ENCODE peak calls at places on chromosomes 13 and 19, in nine cellular contexts. B is HCT116; E is spleen; V is cardiac muscle cell; K is NT2/D1; F is kidney epithelial cell; L is heart left ventricle; R is adrenal gland; A is CD8-positive, alpha-beta T cell. D is an unnamed sample.

GRCh38 chr13:23375007-23375971 is 58.2 kb downstream of the SACS start:
- DNase-seq in E (peak; percentile 99), L (peak; percentile 98), B (peak; percentile 77), F (peak; percentile 51), R (peak; percentile 97), V (peak; percentile 96), A (peak; percentile 98), K (peak; percentile 84), D (peak; percentile 56)

GRCh38 chr19:35903550-35904179 is 1.3 kb downstream of the HCST start:
- DNase-seq in L (peak; percentile 80), R (peak; percentile 80), V (peak; percentile 65), K (no peak), F (peak; percentile 49), A (peak; percentile 88), E (peak; percentile 98), B (no peak), D (no peak)

GRCh38 chr13:33262069-33262487 is 23.5 kb downstream of the STARD13 start:
- DNase-seq in B (peak; percentile 66), A (no peak), L (no peak), E (no peak), F (no peak), R (peak; percentile 43), K (no peak), V (no peak), D (no peak)

GRCh38 chr13:27830010-27830409 is 37.7 kb downstream of the GSX1 start:
- DNase-seq in L (peak; percentile 38), R (no peak), A (peak; percentile 55), V (peak; percentile 80), K (no peak), F (no peak), B (peak; percentile 32), E (peak; percentile 92), D (no peak)

GRCh38 chr13:53507741-53508140 is 479.1 kb downstream of the OLFM4 start:
- DNase-seq in V (no peak), F (no peak), R (no peak), K (no peak), E (no peak), A (no peak), B (no peak), L (no peak), D (no peak)

GRCh38 chr13:40920826-40921225 is 98.3 kb downstream of the ELF1 start:
- DNase-seq in L (no peak), F (no peak), A (no peak), B (no peak), V (no peak), K (no peak), R (no peak), E (no peak), D (no peak)

GRCh38 chr13:110984392-110984791 is 69.5 kb upstream of the ANKRD10 start:
- DNase-seq in E (no peak), K (no peak), B (no peak), V (no peak), A (no peak), R (no peak), L (no peak), F (no peak), D (no peak)

GRCh38 chr13:106537521-106537920 is 2.1 kb upstream of the EFNB2 start:
- DNase-seq in L (no peak), K (no peak), R (no peak), E (no peak), V (no peak), F (no peak), B (no peak), A (no peak), D (no peak)

GRCh38 chr13:99310382-99311031 is 3.3 kb upstream of the GPR183 start:
- DNase-seq in B (no peak), A (no peak), E (no peak), K (no peak), F (no peak), V (no peak), L (no peak), R (no peak), D (no peak)

GRCh38 chr13:49641810-49642291 is 13.5 kb downstream of the ARL11 start:
- DNase-seq in K (no peak), E (peak; percentile 84), R (peak; percentile 70), A (no peak), L (peak; percentile 51), B (no peak), F (no peak), V (no peak), D (no peak)

GRCh38 chr13:108176685-108177274 is 38.6 kb downstream of the LIG4 start:
- DNase-seq in A (peak; percentile 38), V (peak; percentile 42), F (no peak), K (peak; percentile 11), L (no peak), B (peak; percentile 36), E (no peak), R (no peak), D (no peak)

GRCh38 chr13:20360041-20360491 is 127.9 kb upstream of the GJB6 start:
- DNase-seq in V (no peak), R (peak; percentile 63), B (no peak), E (no peak), A (no peak), K (no peak), L (no peak), F (no peak), D (no peak)

GRCh38 chr13:40973409-40973808 is 45.7 kb downstream of the ELF1 start:
- DNase-seq in B (no peak), R (no peak), F (no peak), A (no peak), V (no peak), L (no peak), E (no peak), K (no peak), D (no peak)

GRCh38 chr13:32863596-32863995 is 152.6 kb upstream of the KL start:
- DNase-seq in V (no peak), L (no peak), F (no peak), K (no peak), B (no peak), E (no peak), A (no peak), R (no peak), D (no peak)

GRCh38 chr19:3720533-3720917 is 12.3 kb downstream of the TJP3 start:
- DNase-seq in L (no peak), A (no peak), F (no peak), E (no peak), R (no peak), K (no peak), B (no peak), V (no peak), D (no peak)

GRCh38 chr13:56352356-56352755 is 788.4 kb upstream of the PRR20A start:
- DNase-seq in K (no peak), A (no peak), L (no peak), R (no peak), F (peak; percentile 26), B (no peak), V (no peak), E (no peak), D (no peak)

GRCh38 chr13:111420113-111420876 is 99.9 kb downstream of the TEX29 start:
- DNase-seq in L (no peak), F (no peak), B (no peak), R (no peak), K (no peak), E (no peak), V (no peak), A (no peak), D (no peak)

GRCh38 chr13:33710924-33711323 is 107.0 kb upstream of the RFC3 start:
- DNase-seq in A (no peak), V (no peak), L (no peak), R (no peak), E (no peak), K (no peak), F (no peak), B (no peak), D (no peak)

GRCh38 chr19:4362871-4363545 is 19.6 kb downstream of the MPND start:
- DNase-seq in F (no peak), A (no peak), B (no peak), L (no peak), R (no peak), V (no peak), E (peak; percentile 74), K (no peak), D (no peak)

GRCh38 chr19:6222884-6223283 is 56.9 kb downstream of the MLLT1 start:
- DNase-seq in V (no peak), L (no peak), E (peak; percentile 73), R (peak; percentile 81), B (no peak), K (no peak), F (no peak), A (no peak), D (no peak)
- H3K36me3 ChIP-seq in V (peaks cover 13% of the 10 kb centered on the region), L (peaks cover 38% of the 10 kb centered on the region), E (peaks cover 90% of the 10 kb centered on the region), R (no peaks in the 10 kb centered on the region), B (no peaks in the 10 kb centered on the region), K (peaks cover 91% of the 10 kb centered on the region), F (no peaks in the 10 kb centered on the region), A (no peaks in the 10 kb centered on the region), D (peaks cover 23% of the 10 kb centered on the region)

GRCh38 chr19:9381367-9381785 is 18.6 kb downstream of the ZNF177 start:
- DNase-seq in R (no peak), B (no peak), A (no peak), E (no peak), L (no peak), F (no peak), K (no peak), V (no peak), D (no peak)
- H3K36me3 ChIP-seq in R (peaks cover 3% of the 10 kb centered on the region), B (no peaks in the 10 kb centered on the region), A (peaks cover 36% of the 10 kb centered on the region), E (peaks cover 100% of the 10 kb centered on the region), L (peaks cover 98% of the 10 kb centered on the region), F (peaks cover 4% of the 10 kb centered on the region), K (peaks cover 100% of the 10 kb centered on the region), V (peaks cover 14% of the 10 kb centered on the region), D (peaks cover 55% of the 10 kb centered on the region)

GRCh38 chr13:101779147-101779546 is 326.7 kb downstream of the ITGBL1 start:
- DNase-seq in A (no peak), K (no peak), B (no peak), E (no peak), V (no peak), R (no peak), L (no peak), F (no peak), D (no peak)

GRCh38 chr13:101784313-101784712 is 331.8 kb downstream of the ITGBL1 start:
- DNase-seq in V (no peak), L (no peak), F (no peak), B (no peak), E (no peak), K (no peak), A (no peak), R (no peak), D (no peak)

GRCh38 chr13:101785858-101786257 is 333.4 kb downstream of the ITGBL1 start:
- DNase-seq in B (peak; percentile 10), F (peak; percentile 19), L (peak; percentile 21), A (no peak), R (no peak), E (no peak), V (peak; percentile 61), K (peak; percentile 22), D (no peak)

DNA sequence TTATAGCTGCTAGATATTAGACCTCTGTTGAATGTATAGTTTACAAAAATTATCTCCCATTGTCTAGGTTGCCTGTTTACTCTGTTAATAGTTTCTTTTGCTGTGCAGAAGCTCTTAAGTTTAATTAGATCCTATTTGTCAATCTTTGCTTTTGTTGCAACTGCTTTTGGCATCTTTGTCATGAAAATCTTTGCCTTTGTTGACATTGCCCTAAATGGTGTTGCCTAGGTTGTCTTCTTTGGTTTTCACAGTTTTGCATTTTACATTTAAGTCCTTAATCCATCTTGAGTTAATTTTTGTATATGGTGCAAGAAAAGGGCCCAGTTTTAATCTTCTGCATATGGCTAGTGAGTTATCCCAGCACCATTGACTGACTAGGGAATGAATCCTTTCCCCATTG is 331.1 kb downstream of the ITGBL1 start:
- DNase-seq in B (no peak), F (no peak), E (no peak), A (no peak), K (no peak), R (no peak), V (no peak), L (no peak), D (no peak)
- H3K36me3 ChIP-seq in B (no peaks in the 10 kb centered on the region), F (no peaks in the 10 kb centered on the region), E (no peaks in the 10 kb centered on the region), A (no peaks in the 10 kb centered on the region), K (no peaks in the 10 kb centered on the region), R (no peaks in the 10 kb centered on the region), V (no peaks in the 10 kb centered on the region), L (no peaks in the 10 kb centered on the region), D (no peaks in the 10 kb centered on the region)

GRCh38 chr19:49999371-50000010 is 25.7 kb downstream of the VRK3 start:
- DNase-seq in A (no peak), V (no peak), R (no peak), L (no peak), E (no peak), F (no peak), K (no peak), B (no peak), D (no peak)
- H3K36me3 ChIP-seq in A (peaks cover 50% of the 10 kb centered on the region), V (peaks cover 4% of the 10 kb centered on the region), R (no peaks in the 10 kb centered on the region), L (peaks cover 88% of the 10 kb centered on the region), E (peaks cover 100% of the 10 kb centered on the region), F (peaks cover 2% of the 10 kb centered on the region), K (peaks cover 73% of the 10 kb centered on the region), B (peaks cover 18% of the 10 kb centered on the region), D (peaks cover 6% of the 10 kb centered on the region)

D was measured in SK-N-MC.